ENCODE peak calls at places on chromosomes 13 and 19, in six cellular contexts. N is CD8-positive, alpha-beta T cell; B is IMR-90; H is breast epithelium; G is cardiac fibroblast; E is lung. W is an unnamed sample.

GRCh38 chr13:63409791-63410351 is 1994.2 kb upstream of the PCDH20 start:
- DNase-seq in N (no peak), B (no peak), H (no peak), G (no peak), E (no peak), W (no peak)

GRCh38 chr13:111387026-111387871 is 66.8 kb downstream of the TEX29 start:
- DNase-seq in N (no peak), B (no peak), H (no peak), G (no peak), E (no peak), W (no peak)

GRCh38 chr13:20461481-20461859 is 64.2 kb downstream of the CRYL1 start:
- DNase-seq in N (no peak), B (peak), H (no peak), G (peak), E (no peak), W (peak)

GRCh38 chr19:16325671-16326400 is 1.2 kb downstream of the KLF2 start:
- DNase-seq in N (peak), B (no peak), H (no peak), G (peak), E (peak), W (no peak)

GRCh38 chr19:38685666-38686529 is 38.4 kb downstream of the ACTN4 start:
- DNase-seq in N (no peak), B (peak), H (no peak), G (peak), E (no peak), W (peak)

GRCh38 chr13:66117573-66117972 is 1112.6 kb downstream of the PCDH9 start:
- DNase-seq in N (no peak), B (no peak), H (no peak), G (no peak), E (no peak), W (no peak)

GRCh38 chr19:15463865-15464371 is 426 bp downstream of the RASAL3 start:
- DNase-seq in N (peak), B (no peak), H (no peak), G (no peak), E (no peak), W (no peak)

GRCh38 chr13:29336356-29336755 is 259.1 kb downstream of the SLC7A1 start:
- DNase-seq in N (no peak), B (no peak), H (no peak), G (no peak), E (no peak), W (no peak)

GRCh38 chr13:108220042-108220441 is 1.9 kb downstream of the ABHD13 start:
- DNase-seq in N (no peak), B (no peak), H (no peak), G (no peak), E (peak), W (peak)

GRCh38 chr13:47146991-47147783 is 250.3 kb upstream of the HTR2A start:
- DNase-seq in N (no peak), B (no peak), H (no peak), G (no peak), E (no peak), W (no peak)

GRCh38 chr13:80131204-80131603 is 209.7 kb downstream of the SPRY2 start:
- DNase-seq in N (no peak), B (peak), H (no peak), G (peak), E (peak), W (no peak)
- H3K4me3 ChIP-seq in N (no peak), B (peak), H (peak), G (peak), E (no peak), W (no peak)

GRCh38 chr19:5891938-5892771 is 11.4 kb downstream of the NDUFA11 start:
- DNase-seq in N (no peak), B (peak), H (no peak), G (peak), E (no peak), W (no peak)

GRCh38 chr19:5891572-5891937 is 12.0 kb downstream of the NDUFA11 start:
- DNase-seq in N (no peak), B (no peak), H (no peak), G (no peak), E (no peak), W (no peak)

GRCh38 chr19:5893296-5893903 is 10.2 kb downstream of the NDUFA11 start:
- DNase-seq in N (no peak), B (no peak), H (no peak), G (no peak), E (no peak), W (no peak)

GRCh38 chr19:5893907-5894703 is 9.5 kb downstream of the NDUFA11 start:
- DNase-seq in N (no peak), B (no peak), H (no peak), G (no peak), E (no peak), W (peak)

DNA sequence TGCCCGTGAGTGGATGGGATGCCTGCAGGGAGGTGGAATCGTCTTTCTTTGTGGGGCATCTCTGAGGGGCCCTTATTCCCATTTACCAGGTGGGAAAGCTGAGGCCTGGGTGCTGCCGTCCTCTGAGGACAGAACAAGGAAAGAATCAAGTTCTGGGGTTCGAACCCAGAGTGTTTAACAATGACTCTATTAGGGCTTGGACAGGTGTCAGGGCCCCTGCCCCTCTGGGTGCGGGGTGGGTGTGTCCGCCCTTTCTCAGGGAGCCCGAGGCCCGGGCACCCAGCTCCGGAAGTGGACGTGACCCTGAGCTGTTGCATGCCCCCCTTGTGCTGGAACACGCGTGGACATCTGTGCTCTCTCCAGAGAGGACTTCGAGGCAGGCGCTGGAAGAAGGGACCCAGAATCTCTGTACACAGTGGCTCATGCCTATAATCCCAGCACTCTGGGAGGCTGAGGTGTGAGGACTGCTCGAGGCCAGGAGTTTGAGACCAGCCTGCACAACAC is 10.8 kb downstream of the NDUFA11 start:
- DNase-seq in N (no peak), B (no peak), H (no peak), G (no peak), E (no peak), W (no peak)
- TF ChIP-seq CTCF in N (no peak), B (no peak), H (no peak), G (no peak), E (no peak), W (no peak)

GRCh38 chr19:56105090-56105701 is 15.9 kb downstream of the ZNF787 start:
- DNase-seq in N (peak), B (peak), H (peak), G (peak), E (peak), W (peak)
- H3K4me3 ChIP-seq in N (no peak), B (no peak), H (no peak), G (no peak), E (no peak), W (no peak)

DNA sequence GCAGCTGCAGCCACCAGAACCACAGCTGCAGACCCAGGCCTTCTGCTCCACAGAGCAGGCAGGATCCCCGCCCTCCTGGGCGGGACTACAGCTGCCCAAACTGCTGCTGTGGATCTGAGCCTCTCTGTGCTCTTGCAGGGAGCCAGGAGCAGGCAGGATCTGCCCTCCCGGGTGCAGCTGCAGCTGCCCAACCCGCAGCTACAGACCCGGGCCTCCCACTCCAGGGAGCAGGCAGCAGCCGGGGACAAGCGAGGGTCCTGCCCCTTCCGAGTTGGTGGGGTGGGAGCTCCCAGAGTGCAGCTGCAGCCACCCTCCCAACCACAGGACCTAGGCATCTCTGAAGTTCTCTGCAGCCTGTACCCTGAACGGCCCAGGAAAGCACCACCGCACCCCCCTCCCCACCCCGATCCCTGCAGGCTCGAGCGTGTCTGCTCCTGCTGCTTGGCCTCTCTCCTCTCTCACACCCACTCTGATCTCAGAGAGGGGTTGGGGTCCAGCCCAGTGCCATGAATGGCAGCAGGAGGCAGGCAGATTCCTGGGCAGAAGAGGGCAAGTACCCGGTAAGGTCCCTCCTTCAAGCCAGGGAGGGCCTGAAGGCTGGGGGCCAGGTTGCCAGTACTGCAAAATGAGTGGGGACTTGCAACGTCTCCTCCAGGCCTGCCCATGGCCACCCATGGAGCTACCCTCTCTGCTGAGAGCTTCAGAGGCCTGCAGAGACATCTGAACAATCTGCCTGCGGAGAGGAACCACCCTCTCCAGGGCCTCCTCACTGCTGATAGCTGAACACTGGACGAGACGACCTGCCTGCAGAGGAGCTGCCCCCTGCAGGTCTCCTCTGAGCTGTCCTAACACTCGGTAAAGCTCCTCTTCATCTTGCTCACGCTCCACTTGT is 16.4 kb upstream of the EMP3 start:
- DNase-seq in N (no peak), B (no peak), H (no peak), G (peak), E (no peak), W (peak)
- TF ChIP-seq CTCF in N (no peak), B (no peak), H (no peak), G (peak), E (no peak), W (peak)

GRCh38 chr19:18438331-18439024 is 545 bp upstream of the ISYNA1 start:
- DNase-seq in N (no peak), B (no peak), H (no peak), G (peak), E (no peak), W (peak)
- H3K4me3 ChIP-seq in N (peak), B (no peak), H (peak), G (peak), E (no peak), W (peak)

DNA sequence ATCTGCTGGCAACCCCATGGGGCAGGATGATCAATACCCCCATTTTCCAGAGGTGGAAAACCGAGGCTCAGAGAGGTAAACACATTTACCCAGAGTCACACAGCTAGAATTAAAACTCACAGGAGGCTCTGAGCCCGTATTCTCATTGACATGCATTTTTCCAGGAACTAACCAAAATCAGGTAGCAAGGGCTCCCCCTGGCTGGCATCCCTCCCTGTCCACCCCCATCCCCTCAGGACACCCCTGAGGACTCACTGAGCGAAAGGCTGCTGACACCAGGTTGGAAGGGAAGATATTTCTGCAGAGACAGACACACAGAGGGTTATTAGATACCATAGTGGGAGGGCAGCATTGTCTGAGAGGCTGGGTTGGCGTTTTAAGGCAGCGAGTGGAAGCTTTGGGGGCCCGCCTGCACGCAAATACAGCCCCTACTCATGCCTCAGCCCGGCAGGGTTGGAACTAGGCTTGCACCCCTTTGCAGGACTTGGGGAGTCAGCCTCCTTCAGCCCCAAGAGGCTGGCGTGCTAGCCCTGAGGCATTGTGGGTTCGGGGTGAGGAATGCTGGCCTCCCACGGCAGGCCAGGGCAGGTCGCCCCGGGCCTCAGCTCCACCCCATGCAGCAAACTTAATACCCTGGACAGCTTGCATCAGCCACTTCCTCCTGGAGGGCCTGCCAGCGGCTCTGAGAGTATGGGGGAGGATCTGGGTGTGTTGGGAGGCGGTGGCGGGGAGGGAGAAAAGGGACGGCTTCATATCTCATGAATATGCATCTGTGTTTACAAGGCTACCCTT is 3.9 kb downstream of the SLC1A5 start:
- DNase-seq in N (no peak), B (peak), H (peak), G (peak), E (peak), W (peak)
- TF ChIP-seq CTCF in N (peak), B (peak), H (no peak), G (peak), E (no peak), W (peak)

GRCh38 chr13:98874029-98874397 is 103.9 kb downstream of the DOCK9 start:
- DNase-seq in N (no peak), B (no peak), H (no peak), G (no peak), E (no peak), W (no peak)

GRCh38 chr13:98873377-98874028 is 104.4 kb downstream of the DOCK9 start:
- DNase-seq in N (no peak), B (no peak), H (no peak), G (no peak), E (no peak), W (no peak)

GRCh38 chr13:98877936-98878335 is 99.9 kb downstream of the DOCK9 start:
- DNase-seq in N (no peak), B (no peak), H (no peak), G (no peak), E (no peak), W (no peak)

GRCh38 chr13:98877466-98877865 is 100.4 kb downstream of the DOCK9 start:
- DNase-seq in N (no peak), B (no peak), H (no peak), G (no peak), E (no peak), W (no peak)

GRCh38 chr13:98875146-98875729 is 102.6 kb downstream of the DOCK9 start:
- DNase-seq in N (no peak), B (no peak), H (no peak), G (no peak), E (no peak), W (no peak)
- H3K4me3 ChIP-seq in N (no peak), B (no peak), H (no peak), G (no peak), E (no peak), W (no peak)

GRCh38 chr13:21674271-21675009 is 3.6 kb downstream of the FGF9 start:
- DNase-seq in N (no peak), B (no peak), H (no peak), G (no peak), E (no peak), W (no peak)

GRCh38 chr13:21675095-21676007 is 4.5 kb downstream of the FGF9 start:
- DNase-seq in N (peak), B (no peak), H (no peak), G (no peak), E (no peak), W (peak)

GRCh38 chr13:21673592-21674270 is 2.9 kb downstream of the FGF9 start:
- DNase-seq in N (no peak), B (peak), H (no peak), G (peak), E (no peak), W (peak)

GRCh38 chr13:21677075-21677628 is 6.3 kb downstream of the FGF9 start:
- DNase-seq in N (no peak), B (no peak), H (no peak), G (no peak), E (no peak), W (no peak)

DNA sequence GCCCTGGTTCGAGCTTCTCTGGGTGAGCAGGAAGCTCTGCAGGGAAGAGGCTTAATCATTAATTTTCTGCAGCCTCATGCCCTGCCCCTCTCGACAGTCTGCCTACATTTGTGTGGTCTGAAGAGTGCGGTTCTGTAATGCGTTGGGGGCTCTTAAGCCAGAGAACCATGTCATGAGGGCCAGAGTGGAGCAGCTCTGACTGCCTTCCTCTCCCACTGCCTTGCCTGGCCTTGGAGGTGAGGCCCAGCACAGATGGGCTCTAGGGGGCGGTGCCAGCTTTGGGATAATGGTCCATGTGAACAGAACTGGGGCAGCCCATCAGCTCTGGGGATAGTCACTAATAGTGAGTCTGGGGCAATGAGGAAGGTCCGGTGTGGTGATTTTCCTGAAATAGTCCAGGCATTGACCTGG is 5.7 kb downstream of the FGF9 start:
- DNase-seq in N (no peak), B (no peak), H (no peak), G (no peak), E (no peak), W (peak)
- TF ChIP-seq CTCF in N (no peak), B (no peak), H (no peak), G (no peak), E (no peak), W (peak)